ENCODE peak calls at places on chromosome X, in eight cellular contexts. One of them, this sample, is unnamed.
A peak's percentile ranks its signal among the peaks of the same experiment; 100 is the strongest.

GRCh38 chrX:95885074-95885473 is 799.6 kb upstream of the DIAPH2 start:
- DNase-seq in heart left ventricle: no peak
- DNase-seq in Caco-2: no peak
- DNase-seq in astrocyte of the cerebellum: peak; percentile 55
- DNase-seq in mucosa of descending colon: no peak
- DNase-seq in heart right ventricle: peak; percentile 3
- DNase-seq in suprapubic skin: no peak
- DNase-seq in LNCaP clone FGC: peak; percentile 91
- DNase-seq in this sample: peak; percentile 84

GRCh38 chrX:88612870-88613329 is 134.1 kb upstream of the CPXCR1 start:
- DNase-seq in heart left ventricle: no peak
- DNase-seq in Caco-2: no peak
- DNase-seq in astrocyte of the cerebellum: no peak
- DNase-seq in mucosa of descending colon: no peak
- DNase-seq in heart right ventricle: no peak
- DNase-seq in suprapubic skin: no peak
- DNase-seq in LNCaP clone FGC: no peak
- DNase-seq in this sample: no peak

GRCh38 chrX:16207631-16208030 is 40.4 kb downstream of the MAGEB17 start:
- DNase-seq in heart left ventricle: no peak
- DNase-seq in Caco-2: no peak
- DNase-seq in astrocyte of the cerebellum: no peak
- DNase-seq in mucosa of descending colon: no peak
- DNase-seq in heart right ventricle: no peak
- DNase-seq in suprapubic skin: no peak
- DNase-seq in LNCaP clone FGC: no peak
- DNase-seq in this sample: no peak

GRCh38 chrX:12080265-12080664 is 58.0 kb upstream of the FRMPD4 start:
- DNase-seq in heart left ventricle: no peak
- DNase-seq in Caco-2: no peak
- DNase-seq in astrocyte of the cerebellum: no peak
- DNase-seq in mucosa of descending colon: no peak
- DNase-seq in heart right ventricle: no peak
- DNase-seq in suprapubic skin: no peak
- DNase-seq in LNCaP clone FGC: no peak
- DNase-seq in this sample: peak; percentile 69

GRCh38 chrX:48864210-48864609 is 28.8 kb upstream of the PCSK1N start:
- DNase-seq in heart left ventricle: no peak
- DNase-seq in Caco-2: no peak
- DNase-seq in astrocyte of the cerebellum: peak; percentile 23
- DNase-seq in mucosa of descending colon: no peak
- DNase-seq in heart right ventricle: no peak
- DNase-seq in suprapubic skin: no peak
- DNase-seq in LNCaP clone FGC: no peak
- DNase-seq in this sample: peak; percentile 72

GRCh38 chrX:152937236-152937635 is 39.4 kb downstream of the ZNF185 start:
- DNase-seq in heart left ventricle: peak; percentile 9
- DNase-seq in Caco-2: no peak
- DNase-seq in astrocyte of the cerebellum: no peak
- DNase-seq in mucosa of descending colon: no peak
- DNase-seq in heart right ventricle: no peak
- DNase-seq in suprapubic skin: no peak
- DNase-seq in LNCaP clone FGC: no peak
- DNase-seq in this sample: no peak

GRCh38 chrX:12237131-12237530 is 98.9 kb downstream of the FRMPD4 start:
- DNase-seq in heart left ventricle: no peak
- DNase-seq in Caco-2: no peak
- DNase-seq in astrocyte of the cerebellum: no peak
- DNase-seq in mucosa of descending colon: no peak
- DNase-seq in heart right ventricle: no peak
- DNase-seq in suprapubic skin: no peak
- DNase-seq in LNCaP clone FGC: no peak
- DNase-seq in this sample: no peak

GRCh38 chrX:107729558-107730297 is 45.9 kb downstream of the TSC22D3 start:
- DNase-seq in heart left ventricle: peak; percentile 78
- DNase-seq in Caco-2: no peak
- DNase-seq in astrocyte of the cerebellum: no peak
- DNase-seq in mucosa of descending colon: no peak
- DNase-seq in heart right ventricle: peak; percentile 63
- DNase-seq in suprapubic skin: no peak
- DNase-seq in LNCaP clone FGC: no peak
- DNase-seq in this sample: no peak

GRCh38 chrX:6640727-6641126 is 105.8 kb upstream of the VCX3A start:
- DNase-seq in heart left ventricle: no peak
- DNase-seq in Caco-2: no peak
- DNase-seq in astrocyte of the cerebellum: no peak
- DNase-seq in mucosa of descending colon: no peak
- DNase-seq in heart right ventricle: no peak
- DNase-seq in suprapubic skin: no peak
- DNase-seq in LNCaP clone FGC: no peak
- DNase-seq in this sample: no peak

GRCh38 chrX:68396953-68397352 is 36.3 kb downstream of the OPHN1 start:
- DNase-seq in heart left ventricle: peak; percentile 34
- DNase-seq in Caco-2: no peak
- DNase-seq in astrocyte of the cerebellum: no peak
- DNase-seq in mucosa of descending colon: no peak
- DNase-seq in heart right ventricle: no peak
- DNase-seq in suprapubic skin: no peak
- DNase-seq in LNCaP clone FGC: no peak
- DNase-seq in this sample: peak; percentile 57

GRCh38 chrX:84258708-84259107 is 70.7 kb upstream of the RPS6KA6 start:
- DNase-seq in heart left ventricle: no peak
- DNase-seq in Caco-2: no peak
- DNase-seq in astrocyte of the cerebellum: no peak
- DNase-seq in mucosa of descending colon: no peak
- DNase-seq in heart right ventricle: no peak
- DNase-seq in suprapubic skin: no peak
- DNase-seq in LNCaP clone FGC: no peak
- DNase-seq in this sample: no peak

GRCh38 chrX:124231454-124231853 is 101.0 kb upstream of the TEX13D start:
- DNase-seq in heart left ventricle: no peak
- DNase-seq in Caco-2: no peak
- DNase-seq in astrocyte of the cerebellum: no peak
- DNase-seq in mucosa of descending colon: no peak
- DNase-seq in heart right ventricle: no peak
- DNase-seq in suprapubic skin: no peak
- DNase-seq in LNCaP clone FGC: no peak
- DNase-seq in this sample: no peak

GRCh38 chrX:22090181-22090580 is 58.1 kb downstream of the PHEX start:
- DNase-seq in heart left ventricle: no peak
- DNase-seq in Caco-2: no peak
- DNase-seq in astrocyte of the cerebellum: no peak
- DNase-seq in mucosa of descending colon: no peak
- DNase-seq in heart right ventricle: no peak
- DNase-seq in suprapubic skin: no peak
- DNase-seq in LNCaP clone FGC: no peak
- DNase-seq in this sample: peak; percentile 76

DNA sequence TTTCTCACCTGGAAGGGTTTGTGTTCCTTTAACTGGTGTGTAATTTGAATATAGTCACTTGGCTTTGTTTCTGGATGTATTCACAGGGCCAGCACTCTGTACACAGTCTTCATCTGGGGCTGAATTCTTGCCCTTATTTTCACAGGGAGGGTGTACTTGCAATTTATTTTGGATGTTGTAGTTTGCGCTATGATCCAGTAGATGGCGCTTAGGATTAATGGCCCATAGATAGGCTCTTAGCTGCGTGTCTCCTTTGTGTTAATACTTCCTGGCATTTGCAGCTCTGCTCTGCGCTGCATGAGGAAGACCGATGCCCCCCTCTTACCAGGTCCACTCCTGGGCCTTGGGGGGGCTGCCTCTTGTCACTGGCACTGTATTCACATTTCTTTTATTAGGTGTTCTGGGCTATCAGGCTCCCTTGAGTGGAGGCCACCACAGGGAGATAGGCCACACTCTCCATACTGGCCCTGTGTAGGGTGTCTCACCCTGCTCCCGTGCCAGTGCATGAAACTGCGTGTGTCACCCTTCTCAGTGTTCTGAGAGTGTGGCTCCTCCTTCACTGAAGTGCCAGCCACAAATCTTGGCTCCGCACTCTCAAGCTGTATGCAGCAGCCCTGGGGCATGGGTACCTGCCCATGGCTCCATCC is 562.2 kb downstream of the ZIC3 start:
- DNase-seq in heart left ventricle: no peak
- DNase-seq in Caco-2: no peak
- DNase-seq in astrocyte of the cerebellum: no peak
- DNase-seq in mucosa of descending colon: no peak
- DNase-seq in heart right ventricle: peak; percentile 3
- DNase-seq in suprapubic skin: no peak
- DNase-seq in LNCaP clone FGC: peak; percentile 1
- DNase-seq in this sample: peak; percentile 44
- TF ChIP-seq CTCF in heart left ventricle: peak; percentile 54
- TF ChIP-seq CTCF in Caco-2: peak; percentile 56
- TF ChIP-seq CTCF in astrocyte of the cerebellum: peak; percentile 69
- TF ChIP-seq CTCF in mucosa of descending colon: no peak
- TF ChIP-seq CTCF in heart right ventricle: peak; percentile 60
- TF ChIP-seq CTCF in suprapubic skin: no peak
- TF ChIP-seq CTCF in LNCaP clone FGC: peak; percentile 68
- TF ChIP-seq CTCF in this sample: peak; percentile 75

DNA sequence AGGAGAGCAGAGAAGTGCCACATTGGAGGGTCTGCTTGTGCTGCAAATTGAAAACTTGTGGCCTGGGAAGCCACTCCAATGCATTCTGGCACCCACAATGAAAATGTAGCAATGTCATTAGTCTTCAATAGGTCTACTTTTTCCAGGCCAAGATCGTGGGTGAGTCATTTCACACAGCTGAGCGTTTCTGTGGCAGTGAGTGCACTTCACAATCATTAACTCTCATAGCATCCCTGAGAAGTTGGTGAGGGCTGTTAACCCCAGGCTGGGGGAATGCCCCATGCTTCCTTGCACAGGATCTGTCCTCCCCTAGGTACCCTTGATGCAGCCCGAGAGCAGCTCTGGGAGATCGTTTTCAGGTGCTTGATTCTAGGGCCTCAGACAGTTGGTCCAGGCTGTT is 196.8 kb upstream of the ATP6AP2 start:
- DNase-seq in heart left ventricle: no peak
- DNase-seq in Caco-2: no peak
- DNase-seq in astrocyte of the cerebellum: no peak
- DNase-seq in mucosa of descending colon: no peak
- DNase-seq in heart right ventricle: no peak
- DNase-seq in suprapubic skin: no peak
- DNase-seq in LNCaP clone FGC: no peak
- DNase-seq in this sample: no peak
- H3K4me3 ChIP-seq in heart left ventricle: no peak overlapping the region
- H3K4me3 ChIP-seq in Caco-2: no peak overlapping the region
- H3K4me3 ChIP-seq in astrocyte of the cerebellum: no peak overlapping the region
- H3K4me3 ChIP-seq in mucosa of descending colon: no peak overlapping the region
- H3K4me3 ChIP-seq in heart right ventricle: no peak overlapping the region
- H3K4me3 ChIP-seq in suprapubic skin: no peak overlapping the region
- H3K4me3 ChIP-seq in LNCaP clone FGC: no peak overlapping the region
- H3K4me3 ChIP-seq in this sample: no peak overlapping the region

GRCh38 chrX:38636949-38637819 is 75.8 kb downstream of the TSPAN7 start:
- DNase-seq in heart left ventricle: no peak
- DNase-seq in Caco-2: no peak
- DNase-seq in astrocyte of the cerebellum: peak; percentile 33
- DNase-seq in mucosa of descending colon: no peak
- DNase-seq in heart right ventricle: no peak
- DNase-seq in suprapubic skin: no peak
- DNase-seq in LNCaP clone FGC: peak; percentile 38
- DNase-seq in this sample: no peak

GRCh38 chrX:38627683-38628082 is 66.3 kb downstream of the TSPAN7 start:
- DNase-seq in heart left ventricle: no peak
- DNase-seq in Caco-2: peak; percentile 35
- DNase-seq in astrocyte of the cerebellum: no peak
- DNase-seq in mucosa of descending colon: no peak
- DNase-seq in heart right ventricle: no peak
- DNase-seq in suprapubic skin: no peak
- DNase-seq in LNCaP clone FGC: peak; percentile 19
- DNase-seq in this sample: no peak

GRCh38 chrX:38628587-38628986 is 67.2 kb downstream of the TSPAN7 start:
- DNase-seq in heart left ventricle: no peak
- DNase-seq in Caco-2: no peak
- DNase-seq in astrocyte of the cerebellum: no peak
- DNase-seq in mucosa of descending colon: no peak
- DNase-seq in heart right ventricle: no peak
- DNase-seq in suprapubic skin: no peak
- DNase-seq in LNCaP clone FGC: no peak
- DNase-seq in this sample: no peak

GRCh38 chrX:38634665-38635064 is 73.3 kb downstream of the TSPAN7 start:
- DNase-seq in heart left ventricle: no peak
- DNase-seq in Caco-2: no peak
- DNase-seq in astrocyte of the cerebellum: no peak
- DNase-seq in mucosa of descending colon: no peak
- DNase-seq in heart right ventricle: no peak
- DNase-seq in suprapubic skin: no peak
- DNase-seq in LNCaP clone FGC: no peak
- DNase-seq in this sample: no peak

DNA sequence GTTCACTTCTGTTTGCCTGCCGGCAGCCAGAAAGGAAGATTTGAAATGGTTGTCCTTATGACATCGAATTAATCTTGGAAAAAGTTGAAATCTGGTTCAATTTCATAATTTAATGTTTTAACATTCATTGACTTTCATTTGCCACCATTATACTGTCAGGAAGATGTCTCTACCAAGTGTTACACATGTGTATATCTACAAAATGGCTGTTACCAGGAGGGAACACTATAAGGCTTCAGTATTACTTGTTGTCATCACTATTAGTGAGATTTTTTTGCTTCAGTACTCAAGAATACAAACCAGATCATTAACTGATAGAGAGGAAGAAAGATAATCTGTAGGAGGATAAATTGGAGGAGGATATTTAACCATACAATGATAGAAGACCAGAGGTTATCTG is 71.2 kb downstream of the TSPAN7 start:
- DNase-seq in heart left ventricle: no peak
- DNase-seq in Caco-2: no peak
- DNase-seq in astrocyte of the cerebellum: no peak
- DNase-seq in mucosa of descending colon: no peak
- DNase-seq in heart right ventricle: no peak
- DNase-seq in suprapubic skin: no peak
- DNase-seq in LNCaP clone FGC: no peak
- DNase-seq in this sample: no peak
- TF ChIP-seq CTCF in heart left ventricle: no peak
- TF ChIP-seq CTCF in Caco-2: no peak
- TF ChIP-seq CTCF in astrocyte of the cerebellum: no peak
- TF ChIP-seq CTCF in mucosa of descending colon: no peak
- TF ChIP-seq CTCF in heart right ventricle: no peak
- TF ChIP-seq CTCF in suprapubic skin: no peak
- TF ChIP-seq CTCF in LNCaP clone FGC: no peak
- TF ChIP-seq CTCF in this sample: no peak

DNA sequence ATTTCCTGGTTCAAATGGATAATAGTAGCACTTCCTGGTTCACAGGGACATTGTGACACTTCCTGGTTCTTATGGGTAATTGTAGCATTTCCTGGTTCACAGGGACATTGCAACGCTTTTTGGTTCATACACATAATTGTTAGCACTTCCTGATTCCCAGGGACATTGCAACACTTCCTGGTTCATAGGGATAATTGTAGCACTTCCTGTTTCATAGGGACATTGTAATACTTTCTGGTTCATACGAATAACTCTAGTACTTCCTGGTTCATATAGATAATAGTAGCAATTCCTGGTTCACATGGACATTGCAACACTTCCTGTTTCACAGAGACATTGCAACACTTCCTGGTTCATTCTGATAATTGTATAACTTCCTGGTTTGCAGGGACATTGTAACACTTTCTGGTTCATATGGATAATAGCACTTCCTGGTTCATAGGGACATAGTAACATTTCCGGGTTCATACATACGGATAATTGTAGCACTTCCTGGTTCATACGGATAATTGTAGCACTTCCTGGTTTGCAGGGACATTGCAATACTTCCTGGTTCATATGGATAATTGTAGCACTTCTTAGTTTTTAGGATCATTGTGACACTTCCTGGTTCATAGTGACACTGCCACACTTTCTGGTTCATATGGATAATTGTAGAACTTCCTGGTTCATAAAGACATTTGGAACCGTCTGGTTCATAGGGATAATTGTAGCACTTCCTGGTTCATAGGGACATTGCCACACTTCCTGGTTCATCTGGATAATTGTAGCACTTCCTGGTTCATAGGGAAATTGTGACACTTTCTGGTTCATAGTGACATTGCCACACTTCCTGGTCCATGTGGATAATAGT is 61.6 kb upstream of the CD99 start:
- DNase-seq in heart left ventricle: no peak
- DNase-seq in Caco-2: no peak
- DNase-seq in astrocyte of the cerebellum: no peak
- DNase-seq in mucosa of descending colon: no peak
- DNase-seq in heart right ventricle: no peak
- DNase-seq in suprapubic skin: no peak
- DNase-seq in LNCaP clone FGC: peak; percentile 76
- DNase-seq in this sample: no peak
- H3K4me3 ChIP-seq in heart left ventricle: no peak overlapping the region
- H3K4me3 ChIP-seq in Caco-2: no peak overlapping the region
- H3K4me3 ChIP-seq in astrocyte of the cerebellum: no peak overlapping the region
- H3K4me3 ChIP-seq in mucosa of descending colon: no peak overlapping the region
- H3K4me3 ChIP-seq in heart right ventricle: no peak overlapping the region
- H3K4me3 ChIP-seq in suprapubic skin: no peak overlapping the region
- H3K4me3 ChIP-seq in LNCaP clone FGC: no peak overlapping the region
- H3K4me3 ChIP-seq in this sample: no peak overlapping the region

This sample was measured in fibroblast of the aortic adventitia.